ENCODE peak calls at places on chromosomes 13 and 19, in nine cellular contexts. S, X, I, Z, K, F, C, G and O are unnamed samples.

GRCh38 chr19:46890423-46891170 is 29.8 kb downstream of the ARHGAP35 start:
- DNase-seq in X (no peak), G (peak; percentile 41), S (peak; percentile 53), K (no peak), I (no peak), Z (no peak), C (no peak), F (no peak), O (no peak)

GRCh38 chr19:3338541-3339181 is 27.7 kb upstream of the NFIC start:
- DNase-seq in G (no peak), K (no peak), I (peak; percentile 65), S (peak; percentile 25), Z (no peak), C (no peak), X (no peak), F (no peak), O (no peak)

GRCh38 chr13:31048521-31048920 is 113.2 kb downstream of the HSPH1 start:
- DNase-seq in K (no peak), I (no peak), S (no peak), F (no peak), C (no peak), Z (no peak), G (peak; percentile 18), X (no peak), O (no peak)

GRCh38 chr13:47250141-47250540 is 353.3 kb upstream of the HTR2A start:
- DNase-seq in S (no peak), G (peak; percentile 69), Z (no peak), K (no peak), X (no peak), F (no peak), I (no peak), C (no peak), O (no peak)

GRCh38 chr19:2507109-2507508 is 31.2 kb downstream of the GADD45B start:
- DNase-seq in K (no peak), X (no peak), F (no peak), S (peak; percentile 57), I (peak; percentile 36), C (no peak), Z (no peak), G (peak; percentile 88), O (no peak)

GRCh38 chr13:99008577-99008976 is 30.7 kb upstream of the DOCK9 start:
- DNase-seq in F (no peak), K (no peak), Z (no peak), S (no peak), G (no peak), X (no peak), C (no peak), I (no peak), O (no peak)

GRCh38 chr13:98460519-98460918 is 116.4 kb downstream of the STK24 start:
- DNase-seq in Z (no peak), C (no peak), I (no peak), F (no peak), K (no peak), S (no peak), G (no peak), X (no peak), O (no peak)

GRCh38 chr13:30108216-30108912 is 199.0 kb downstream of the KATNAL1 start:
- DNase-seq in G (no peak), F (no peak), I (no peak), Z (no peak), S (no peak), K (no peak), C (no peak), X (no peak), O (no peak)

GRCh38 chr19:37654525-37654832 is 786 bp downstream of the ZFP30 start:
- DNase-seq in F (no peak), K (no peak), G (peak; percentile 35), C (no peak), I (no peak), S (no peak), X (no peak), Z (no peak), O (no peak)

GRCh38 chr19:15299568-15300409 is 32.5 kb downstream of the BRD4 start:
- DNase-seq in Z (no peak), F (no peak), G (peak; percentile 48), X (no peak), I (no peak), C (no peak), S (no peak), K (no peak), O (no peak)

GRCh38 chr13:111479412-111479811 is 159.0 kb downstream of the TEX29 start:
- DNase-seq in I (no peak), S (no peak), C (no peak), G (no peak), K (no peak), X (no peak), F (no peak), Z (no peak), O (no peak)

GRCh38 chr19:2358548-2359173 is 1.4 kb upstream of the TMPRSS9 start:
- DNase-seq in C (no peak), K (no peak), S (no peak), Z (no peak), I (no peak), X (no peak), F (no peak), G (no peak), O (no peak)

GRCh38 chr13:105763851-105764250 is 771.6 kb downstream of the EFNB2 start:
- DNase-seq in I (no peak), F (no peak), C (no peak), S (no peak), Z (no peak), G (peak; percentile 67), K (no peak), X (no peak), O (no peak)

DNA sequence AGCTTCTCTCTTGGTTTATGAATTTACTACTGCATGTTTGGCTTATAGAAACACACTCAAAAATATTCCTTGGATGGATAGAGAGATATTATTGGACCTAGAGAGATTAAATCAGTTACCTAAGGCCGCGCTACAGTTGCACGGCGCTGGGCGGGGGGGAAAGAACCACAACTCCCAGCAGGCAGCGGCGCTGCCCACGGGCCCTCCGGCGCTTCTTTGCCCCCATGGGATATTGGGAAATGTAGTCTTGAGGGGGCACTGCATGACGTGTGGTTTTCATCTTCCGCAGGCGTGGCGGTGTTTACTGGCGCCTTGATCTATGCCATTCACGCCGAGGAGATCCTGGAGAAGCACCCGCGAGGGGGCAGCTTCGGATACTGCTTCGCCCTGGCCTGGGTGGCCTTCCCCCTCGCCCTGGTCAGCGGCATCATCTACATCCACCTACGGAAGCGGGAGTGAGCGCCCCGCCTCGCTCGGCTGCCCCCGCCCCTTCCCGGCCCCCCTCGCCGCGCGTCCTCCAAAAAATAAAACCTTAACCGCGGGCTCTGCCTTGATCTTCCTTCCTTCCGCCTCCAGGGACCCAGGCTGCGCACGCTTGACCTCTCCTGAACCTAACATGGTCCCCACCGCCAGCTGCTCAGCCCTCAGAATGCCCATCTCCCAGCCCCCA is 4.8 kb downstream of the EMP3 start:
- DNase-seq in X (no peak), G (peak; percentile 92), Z (no peak), K (peak; percentile 74), F (peak; percentile 28), I (peak; percentile 79), S (peak; percentile 91), C (peak; percentile 91), O (peak; percentile 61)
- TF ChIP-seq CTCF in X (no peak), G (peak; percentile 3), Z (no peak), K (no peak), F (no peak), I (no peak), S (no peak), C (no peak), O (no peak)

GRCh38 chr13:88196106-88196505 is 524.9 kb downstream of the SLITRK5 start:
- DNase-seq in I (no peak), K (no peak), X (no peak), G (no peak), F (no peak), S (no peak), C (no peak), Z (no peak), O (no peak)
- TF ChIP-seq CTCF in I (no peak), K (no peak), X (no peak), G (no peak), F (no peak), S (no peak), C (no peak), Z (no peak), O (no peak)

DNA sequence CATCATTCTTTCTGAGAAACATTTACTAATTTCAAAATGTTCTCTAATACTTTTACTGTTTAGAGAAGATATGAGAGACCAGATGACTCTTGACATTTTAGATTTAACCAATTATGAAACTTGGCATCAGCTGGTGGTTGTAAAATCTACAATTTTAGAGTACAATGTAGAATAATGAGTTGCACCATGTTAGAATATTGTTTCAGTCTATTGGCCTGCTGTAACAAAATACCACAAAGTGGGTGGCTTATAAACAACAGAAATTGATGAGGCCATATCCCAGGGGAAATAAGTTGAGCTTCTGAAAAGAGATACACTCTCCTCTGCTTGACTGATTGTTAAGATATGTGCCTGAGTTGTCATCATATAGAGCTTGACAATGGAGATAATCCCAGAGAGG is 373.0 kb upstream of the SLITRK1 start:
- DNase-seq in X (no peak), F (no peak), Z (no peak), G (no peak), K (no peak), I (no peak), C (no peak), S (no peak), O (no peak)
- TF ChIP-seq CTCF in X (no peak), F (no peak), Z (no peak), G (no peak), K (no peak), I (no peak), C (no peak), S (no peak), O (no peak)

DNA sequence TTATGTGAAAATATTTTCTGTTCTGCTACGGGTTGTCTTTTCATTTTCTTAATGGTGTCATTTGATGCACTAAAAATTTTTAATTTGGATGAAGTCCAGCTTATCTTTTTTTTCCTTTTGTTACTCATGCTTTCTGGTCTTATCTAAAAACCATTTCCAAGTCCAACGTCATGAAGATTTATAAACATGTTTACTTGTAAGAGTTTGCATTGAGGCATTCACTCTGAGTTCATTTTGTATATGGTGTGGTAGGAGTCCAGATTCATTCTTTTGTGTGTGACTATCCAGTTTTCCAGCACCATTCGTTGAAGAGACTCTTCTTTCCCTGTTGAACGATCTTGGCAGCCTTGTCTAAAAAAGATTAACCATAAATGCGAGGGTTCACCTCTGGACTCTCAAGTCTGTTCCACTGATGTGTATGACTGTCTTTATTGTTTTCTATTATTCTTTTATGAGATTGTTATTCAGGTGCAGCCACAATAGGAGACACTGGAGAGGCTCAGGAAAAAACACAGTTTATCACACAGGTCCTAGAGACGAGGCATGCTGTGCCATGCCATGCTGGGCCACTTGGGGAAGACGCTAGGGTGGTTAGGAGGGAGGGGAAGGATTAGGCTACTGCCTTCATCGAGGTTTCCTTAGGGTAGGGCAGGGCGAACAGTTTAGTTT is 35.0 kb downstream of the NAA16 start:
- DNase-seq in Z (no peak), X (no peak), I (no peak), F (no peak), C (no peak), K (no peak), G (no peak), S (no peak), O (no peak)
- TF ChIP-seq CTCF in Z (no peak), X (no peak), I (no peak), F (no peak), C (no peak), K (no peak), G (no peak), S (no peak), O (no peak)